ENCODE peak calls at places on chromosomes 16 and 17, in ten cellular contexts. One of them, this sample, is unnamed.

GRCh38 chr17:59845595-59846390 is 47.0 kb downstream of the TUBD1 start:
- DNase-seq in neural crest cell: no peak
- DNase-seq in choroid plexus epithelial cell: peak; percentile 90
- DNase-seq in ovary: no peak
- DNase-seq in B cell: no peak
- DNase-seq in activated CD8-positive, alpha-beta T cell treated with anti-CD3 and anti-CD28 coated beads for 36 hours: peak; percentile 63
- DNase-seq in mammary epithelial cell: peak; percentile 96
- DNase-seq in fibroblast of villous mesenchyme: peak; percentile 84
- DNase-seq in GM20000: no peak
- DNase-seq in neural progenitor cell: no peak
- DNase-seq in this sample: no peak

GRCh38 chr16:14302399-14303181 is 231.5 kb downstream of the MRTFB start:
- DNase-seq in neural progenitor cell: peak; percentile 79
- DNase-seq in B cell: peak; percentile 72
- DNase-seq in mammary epithelial cell: peak; percentile 22
- DNase-seq in neural crest cell: peak; percentile 45
- DNase-seq in GM20000: peak; percentile 74
- DNase-seq in fibroblast of villous mesenchyme: peak; percentile 31
- DNase-seq in ovary: peak; percentile 67
- DNase-seq in choroid plexus epithelial cell: peak; percentile 12
- DNase-seq in activated CD8-positive, alpha-beta T cell treated with anti-CD3 and anti-CD28 coated beads for 36 hours: peak; percentile 37
- DNase-seq in this sample: peak; percentile 64

GRCh38 chr16:49315602-49316001 is 34.0 kb upstream of the CBLN1 start:
- DNase-seq in neural crest cell: no peak
- DNase-seq in fibroblast of villous mesenchyme: no peak
- DNase-seq in choroid plexus epithelial cell: no peak
- DNase-seq in activated CD8-positive, alpha-beta T cell treated with anti-CD3 and anti-CD28 coated beads for 36 hours: no peak
- DNase-seq in GM20000: no peak
- DNase-seq in neural progenitor cell: no peak
- DNase-seq in ovary: no peak
- DNase-seq in mammary epithelial cell: no peak
- DNase-seq in B cell: no peak
- DNase-seq in this sample: no peak

GRCh38 chr17:45430738-45431530 is 1.7 kb downstream of the ARHGAP27 start:
- DNase-seq in B cell: peak; percentile 90
- DNase-seq in activated CD8-positive, alpha-beta T cell treated with anti-CD3 and anti-CD28 coated beads for 36 hours: peak; percentile 79
- DNase-seq in neural crest cell: no peak
- DNase-seq in fibroblast of villous mesenchyme: no peak
- DNase-seq in ovary: no peak
- DNase-seq in choroid plexus epithelial cell: peak; percentile 36
- DNase-seq in mammary epithelial cell: no peak
- DNase-seq in neural progenitor cell: peak; percentile 48
- DNase-seq in GM20000: peak; percentile 93
- DNase-seq in this sample: peak; percentile 90

GRCh38 chr16:27377666-27378485 is 24.1 kb upstream of the IL21R start:
- DNase-seq in choroid plexus epithelial cell: no peak
- DNase-seq in ovary: no peak
- DNase-seq in activated CD8-positive, alpha-beta T cell treated with anti-CD3 and anti-CD28 coated beads for 36 hours: peak; percentile 62
- DNase-seq in mammary epithelial cell: no peak
- DNase-seq in neural crest cell: no peak
- DNase-seq in GM20000: peak; percentile 50
- DNase-seq in fibroblast of villous mesenchyme: no peak
- DNase-seq in neural progenitor cell: no peak
- DNase-seq in B cell: no peak
- DNase-seq in this sample: peak; percentile 47

GRCh38 chr16:88690341-88691128 is 4.2 kb upstream of the SNAI3 start:
- DNase-seq in neural progenitor cell: no peak
- DNase-seq in activated CD8-positive, alpha-beta T cell treated with anti-CD3 and anti-CD28 coated beads for 36 hours: no peak
- DNase-seq in mammary epithelial cell: no peak
- DNase-seq in choroid plexus epithelial cell: no peak
- DNase-seq in ovary: no peak
- DNase-seq in neural crest cell: no peak
- DNase-seq in GM20000: no peak
- DNase-seq in fibroblast of villous mesenchyme: no peak
- DNase-seq in B cell: no peak
- DNase-seq in this sample: no peak

GRCh38 chr17:75922963-75923874 is 17.6 kb downstream of the FBF1 start:
- DNase-seq in activated CD8-positive, alpha-beta T cell treated with anti-CD3 and anti-CD28 coated beads for 36 hours: no peak
- DNase-seq in neural crest cell: no peak
- DNase-seq in mammary epithelial cell: no peak
- DNase-seq in GM20000: no peak
- DNase-seq in fibroblast of villous mesenchyme: no peak
- DNase-seq in choroid plexus epithelial cell: no peak
- DNase-seq in ovary: peak; percentile 45
- DNase-seq in neural progenitor cell: no peak
- DNase-seq in B cell: no peak
- DNase-seq in this sample: no peak

GRCh38 chr16:58249780-58250478 is 44.9 kb downstream of the PRSS54 start:
- DNase-seq in fibroblast of villous mesenchyme: peak; percentile 53
- DNase-seq in neural crest cell: peak; percentile 74
- DNase-seq in activated CD8-positive, alpha-beta T cell treated with anti-CD3 and anti-CD28 coated beads for 36 hours: peak; percentile 87
- DNase-seq in mammary epithelial cell: peak; percentile 86
- DNase-seq in B cell: peak; percentile 91
- DNase-seq in GM20000: peak; percentile 92
- DNase-seq in neural progenitor cell: peak; percentile 94
- DNase-seq in ovary: peak; percentile 77
- DNase-seq in choroid plexus epithelial cell: peak; percentile 59
- DNase-seq in this sample: peak; percentile 93

GRCh38 chr17:59607817-59608403 is 11.8 kb upstream of the CLTC start:
- DNase-seq in neural progenitor cell: peak; percentile 14
- DNase-seq in neural crest cell: no peak
- DNase-seq in fibroblast of villous mesenchyme: no peak
- DNase-seq in ovary: no peak
- DNase-seq in activated CD8-positive, alpha-beta T cell treated with anti-CD3 and anti-CD28 coated beads for 36 hours: peak; percentile 71
- DNase-seq in GM20000: no peak
- DNase-seq in mammary epithelial cell: no peak
- DNase-seq in B cell: no peak
- DNase-seq in choroid plexus epithelial cell: peak; percentile 25
- DNase-seq in this sample: no peak

GRCh38 chr17:41588126-41588810 is 1.6 kb upstream of the KRT14 start:
- DNase-seq in activated CD8-positive, alpha-beta T cell treated with anti-CD3 and anti-CD28 coated beads for 36 hours: no peak
- DNase-seq in fibroblast of villous mesenchyme: no peak
- DNase-seq in mammary epithelial cell: peak; percentile 69
- DNase-seq in choroid plexus epithelial cell: no peak
- DNase-seq in neural progenitor cell: no peak
- DNase-seq in B cell: no peak
- DNase-seq in GM20000: no peak
- DNase-seq in neural crest cell: no peak
- DNase-seq in ovary: no peak
- DNase-seq in this sample: no peak

GRCh38 chr17:71438631-71439146 is 682.1 kb upstream of the SOX9 start:
- DNase-seq in ovary: no peak
- DNase-seq in neural crest cell: no peak
- DNase-seq in neural progenitor cell: no peak
- DNase-seq in fibroblast of villous mesenchyme: peak; percentile 93
- DNase-seq in choroid plexus epithelial cell: peak; percentile 94
- DNase-seq in activated CD8-positive, alpha-beta T cell treated with anti-CD3 and anti-CD28 coated beads for 36 hours: no peak
- DNase-seq in B cell: no peak
- DNase-seq in mammary epithelial cell: peak; percentile 96
- DNase-seq in GM20000: no peak
- DNase-seq in this sample: no peak

DNA sequence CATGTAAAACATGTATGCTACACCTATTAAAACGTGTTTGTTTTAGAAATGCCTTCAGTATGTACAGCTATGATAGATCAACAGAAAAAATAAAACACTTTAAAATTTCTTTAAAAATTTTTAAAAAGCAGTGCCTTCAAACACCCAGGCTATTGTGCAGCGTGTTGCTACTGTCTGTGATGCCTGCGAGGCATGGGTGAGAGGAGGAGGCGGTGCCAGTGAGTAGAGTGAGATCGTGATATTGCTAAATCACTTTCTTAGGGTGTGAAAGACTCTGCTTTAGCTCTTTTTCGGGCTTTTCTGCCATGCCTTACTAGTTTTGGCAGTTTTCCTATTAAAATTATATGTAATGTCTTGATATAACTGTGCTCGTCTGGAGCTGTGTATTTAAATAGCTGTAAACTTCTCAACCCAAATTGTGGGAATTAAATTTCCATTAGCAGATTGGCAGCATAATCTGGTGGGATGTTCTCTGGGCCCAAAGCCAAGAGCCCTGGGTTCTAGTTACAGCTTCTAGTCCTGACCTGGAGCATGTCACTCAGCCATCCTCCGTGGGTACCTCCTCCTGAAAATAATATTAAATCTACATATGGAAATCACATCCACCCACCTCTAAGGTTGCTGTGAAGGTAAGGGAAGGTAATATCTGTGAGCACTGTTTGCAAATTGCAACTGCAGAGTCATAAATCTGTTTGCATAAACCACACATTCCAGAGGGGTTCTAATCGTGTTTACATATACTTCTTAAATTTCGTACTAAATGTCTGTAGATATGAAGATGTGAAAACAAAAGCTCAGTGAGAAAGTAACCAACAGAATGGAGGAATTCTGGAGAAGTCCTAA is 264.3 kb upstream of the CACNG5 start:
- DNase-seq in neural crest cell: no peak
- DNase-seq in B cell: no peak
- DNase-seq in activated CD8-positive, alpha-beta T cell treated with anti-CD3 and anti-CD28 coated beads for 36 hours: no peak
- DNase-seq in mammary epithelial cell: no peak
- DNase-seq in neural progenitor cell: no peak
- DNase-seq in GM20000: no peak
- DNase-seq in fibroblast of villous mesenchyme: peak; percentile 86
- DNase-seq in ovary: no peak
- DNase-seq in choroid plexus epithelial cell: peak; percentile 59
- DNase-seq in this sample: no peak
- TF ChIP-seq CTCF in neural crest cell: no peak
- TF ChIP-seq CTCF in B cell: no peak
- TF ChIP-seq CTCF in activated CD8-positive, alpha-beta T cell treated with anti-CD3 and anti-CD28 coated beads for 36 hours: no peak
- TF ChIP-seq CTCF in mammary epithelial cell: no peak
- TF ChIP-seq CTCF in neural progenitor cell: no peak
- TF ChIP-seq CTCF in GM20000: no peak
- TF ChIP-seq CTCF in fibroblast of villous mesenchyme: no peak
- TF ChIP-seq CTCF in ovary: no peak
- TF ChIP-seq CTCF in choroid plexus epithelial cell: no peak
- TF ChIP-seq CTCF in this sample: no peak

DNA sequence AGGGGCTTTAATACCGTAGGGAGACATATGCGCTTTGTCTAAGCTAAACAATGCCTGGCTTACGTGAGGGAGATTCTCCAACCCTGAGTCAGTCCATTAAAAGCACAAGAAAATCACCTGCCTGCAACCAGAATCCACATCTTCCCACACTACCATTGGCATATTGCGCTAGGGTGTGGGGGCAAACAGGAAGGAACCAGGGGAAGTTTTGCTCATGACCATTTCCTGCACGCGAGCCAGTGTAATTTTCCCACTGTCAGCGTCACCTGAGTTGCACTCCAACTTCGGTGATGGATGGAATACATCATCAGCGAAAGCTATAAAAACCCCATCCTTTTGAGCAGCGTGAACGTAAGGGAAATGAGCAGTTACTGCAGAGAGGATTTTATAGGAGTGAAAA is 167.9 kb upstream of the NOL11 start:
- DNase-seq in GM20000: no peak
- DNase-seq in fibroblast of villous mesenchyme: no peak
- DNase-seq in neural crest cell: no peak
- DNase-seq in B cell: no peak
- DNase-seq in ovary: no peak
- DNase-seq in choroid plexus epithelial cell: no peak
- DNase-seq in activated CD8-positive, alpha-beta T cell treated with anti-CD3 and anti-CD28 coated beads for 36 hours: no peak
- DNase-seq in neural progenitor cell: no peak
- DNase-seq in mammary epithelial cell: no peak
- DNase-seq in this sample: no peak
- TF ChIP-seq CTCF in GM20000: no peak
- TF ChIP-seq CTCF in fibroblast of villous mesenchyme: no peak
- TF ChIP-seq CTCF in neural crest cell: no peak
- TF ChIP-seq CTCF in B cell: no peak
- TF ChIP-seq CTCF in ovary: no peak
- TF ChIP-seq CTCF in choroid plexus epithelial cell: no peak
- TF ChIP-seq CTCF in activated CD8-positive, alpha-beta T cell treated with anti-CD3 and anti-CD28 coated beads for 36 hours: no peak
- TF ChIP-seq CTCF in neural progenitor cell: no peak
- TF ChIP-seq CTCF in mammary epithelial cell: no peak
- TF ChIP-seq CTCF in this sample: no peak

DNA sequence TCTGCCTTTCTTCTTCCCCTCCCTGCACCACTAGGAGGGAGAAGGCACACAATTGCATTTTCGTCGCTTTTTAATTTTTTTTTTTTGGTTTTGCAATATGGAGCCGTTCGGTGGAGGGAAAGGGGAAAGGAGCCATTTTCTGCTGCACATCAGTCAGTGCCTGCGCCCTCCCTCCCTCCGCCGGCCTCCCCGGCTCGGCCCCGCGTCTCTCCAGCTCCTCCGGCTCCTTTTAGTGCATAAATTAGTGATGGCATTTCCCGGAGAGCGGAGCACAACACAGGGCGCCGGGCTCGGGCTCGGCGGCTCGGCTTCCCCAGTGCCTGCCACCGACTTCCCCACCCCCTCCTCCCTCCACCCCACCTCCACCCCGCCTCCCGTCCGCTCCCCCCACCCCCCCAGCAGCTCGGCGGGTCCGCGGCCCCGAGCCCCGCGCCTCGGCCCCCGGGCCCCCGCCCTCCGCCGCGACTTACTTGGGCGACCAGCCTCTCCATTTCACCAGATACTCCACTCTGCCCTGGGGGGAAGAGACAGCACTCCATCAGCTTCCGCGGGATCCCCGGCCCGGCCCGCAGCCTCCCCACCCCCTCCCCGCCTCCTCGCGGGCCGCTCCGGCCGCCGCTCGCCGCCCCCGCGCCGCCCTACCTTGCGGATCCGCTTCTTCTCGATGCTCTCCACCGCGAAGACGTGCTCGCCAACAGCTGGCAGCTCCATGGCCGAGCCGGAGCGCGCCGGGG is 532 bp downstream of the CBX4 start:
- DNase-seq in neural progenitor cell: peak; percentile 87
- DNase-seq in ovary: peak; percentile 69
- DNase-seq in mammary epithelial cell: peak; percentile 63
- DNase-seq in B cell: peak; percentile 85
- DNase-seq in fibroblast of villous mesenchyme: peak; percentile 55
- DNase-seq in neural crest cell: peak; percentile 62
- DNase-seq in activated CD8-positive, alpha-beta T cell treated with anti-CD3 and anti-CD28 coated beads for 36 hours: peak; percentile 78
- DNase-seq in choroid plexus epithelial cell: peak; percentile 69
- DNase-seq in GM20000: peak; percentile 78
- DNase-seq in this sample: peak; percentile 66
- TF ChIP-seq CTCF in neural progenitor cell: no peak
- TF ChIP-seq CTCF in ovary: no peak
- TF ChIP-seq CTCF in mammary epithelial cell: peak; percentile 1
- TF ChIP-seq CTCF in B cell: no peak
- TF ChIP-seq CTCF in fibroblast of villous mesenchyme: no peak
- TF ChIP-seq CTCF in neural crest cell: no peak
- TF ChIP-seq CTCF in activated CD8-positive, alpha-beta T cell treated with anti-CD3 and anti-CD28 coated beads for 36 hours: no peak
- TF ChIP-seq CTCF in choroid plexus epithelial cell: peak; percentile 38
- TF ChIP-seq CTCF in GM20000: no peak
- TF ChIP-seq CTCF in this sample: no peak

GRCh38 chr16:17930280-17930679 is 406.3 kb downstream of the NPIPA8 start:
- DNase-seq in ovary: no peak
- DNase-seq in GM20000: no peak
- DNase-seq in neural progenitor cell: no peak
- DNase-seq in neural crest cell: no peak
- DNase-seq in activated CD8-positive, alpha-beta T cell treated with anti-CD3 and anti-CD28 coated beads for 36 hours: no peak
- DNase-seq in fibroblast of villous mesenchyme: no peak
- DNase-seq in mammary epithelial cell: no peak
- DNase-seq in choroid plexus epithelial cell: no peak
- DNase-seq in B cell: no peak
- DNase-seq in this sample: no peak
- TF ChIP-seq CTCF in ovary: no peak
- TF ChIP-seq CTCF in GM20000: no peak
- TF ChIP-seq CTCF in neural progenitor cell: peak; percentile 23
- TF ChIP-seq CTCF in neural crest cell: peak; percentile 38
- TF ChIP-seq CTCF in activated CD8-positive, alpha-beta T cell treated with anti-CD3 and anti-CD28 coated beads for 36 hours: no peak
- TF ChIP-seq CTCF in fibroblast of villous mesenchyme: no peak
- TF ChIP-seq CTCF in mammary epithelial cell: no peak
- TF ChIP-seq CTCF in choroid plexus epithelial cell: no peak
- TF ChIP-seq CTCF in B cell: no peak
- TF ChIP-seq CTCF in this sample: no peak

GRCh38 chr17:69677130-69677529 is 262.6 kb downstream of the MAP2K6 start:
- DNase-seq in fibroblast of villous mesenchyme: no peak
- DNase-seq in GM20000: no peak
- DNase-seq in choroid plexus epithelial cell: peak; percentile 69
- DNase-seq in B cell: no peak
- DNase-seq in ovary: no peak
- DNase-seq in mammary epithelial cell: no peak
- DNase-seq in neural crest cell: no peak
- DNase-seq in activated CD8-positive, alpha-beta T cell treated with anti-CD3 and anti-CD28 coated beads for 36 hours: no peak
- DNase-seq in neural progenitor cell: no peak
- DNase-seq in this sample: no peak
- TF ChIP-seq CTCF in fibroblast of villous mesenchyme: peak; percentile 24
- TF ChIP-seq CTCF in GM20000: no peak
- TF ChIP-seq CTCF in choroid plexus epithelial cell: peak; percentile 53
- TF ChIP-seq CTCF in B cell: no peak
- TF ChIP-seq CTCF in ovary: no peak
- TF ChIP-seq CTCF in mammary epithelial cell: no peak
- TF ChIP-seq CTCF in neural crest cell: no peak
- TF ChIP-seq CTCF in activated CD8-positive, alpha-beta T cell treated with anti-CD3 and anti-CD28 coated beads for 36 hours: no peak
- TF ChIP-seq CTCF in neural progenitor cell: no peak
- TF ChIP-seq CTCF in this sample: no peak

This sample was measured in GM13976.